ENCODE peak calls at places on chromosomes 4 and X, in seven cellular contexts. Z, N, I, Q, C, P and W are unnamed samples.

GRCh38 chr4:153929651-153930050 is 140.8 kb upstream of the SFRP2 start:
- DNase-seq in Z (no peak), N (no peak), I (no peak), Q (no peak), C (no peak), P (no peak), W (no peak)

GRCh38 chr4:73308286-73308685 is 49.7 kb upstream of the ANKRD17 start:
- DNase-seq in Z (no peak), N (no peak), I (peak; percentile 10), Q (no peak), C (no peak), P (no peak), W (no peak)

GRCh38 chrX:124984140-124984813 is 335.4 kb upstream of the TEX13C start:
- DNase-seq in Z (no peak), N (no peak), I (no peak), Q (no peak), C (no peak), P (no peak), W (no peak)

GRCh38 chrX:13078739-13079444 is 34.5 kb upstream of the FAM9C start:
- DNase-seq in Z (no peak), N (no peak), I (peak; percentile 41), Q (no peak), C (no peak), P (no peak), W (no peak)

GRCh38 chr4:174629265-174629664 is 107.0 kb upstream of the HPGD start:
- DNase-seq in Z (no peak), N (no peak), I (no peak), Q (no peak), C (no peak), P (peak; percentile 21), W (no peak)

GRCh38 chrX:27997641-27998040 is 16.4 kb upstream of the DCAF8L1 start:
- DNase-seq in Z (no peak), N (no peak), I (no peak), Q (no peak), C (no peak), P (no peak), W (no peak)

GRCh38 chrX:316351-317325 is 2.0 kb downstream of the GTPBP6 start:
- DNase-seq in Z (no peak), N (no peak), I (no peak), Q (no peak), C (no peak), P (no peak), W (no peak)

GRCh38 chr4:124191329-124191728 is 521.2 kb downstream of the ANKRD50 start:
- DNase-seq in Z (no peak), N (no peak), I (no peak), Q (no peak), C (no peak), P (no peak), W (no peak)

GRCh38 chrX:133776072-133776471 is 209.3 kb downstream of the GPC3 start:
- DNase-seq in Z (no peak), N (no peak), I (no peak), Q (no peak), C (peak; percentile 40), P (no peak), W (no peak)

GRCh38 chr4:83828601-83829000 is 292.7 kb downstream of the GPAT3 start:
- DNase-seq in Z (no peak), N (no peak), I (no peak), Q (no peak), C (no peak), P (no peak), W (no peak)

GRCh38 chr4:158410272-158410671 is 111.4 kb upstream of the RXFP1 start:
- DNase-seq in Z (no peak), N (no peak), I (peak; percentile 46), Q (no peak), C (no peak), P (no peak), W (no peak)